ENCODE peak calls at places on chromosomes 3 and 15, in six cellular contexts. K is NCI-H1436; Z is effector CD4-positive, alpha-beta T cell; T is IMR-90; V is Kasumi-1; A is nucleus accumbens. Q is an unnamed sample.

GRCh38 chr3:24470277-24470676 is 24.4 kb downstream of the THRB start:
- DNase-seq in K (no peak), Z (no peak), T (no peak), V (no peak), A (no peak), Q (no peak)

GRCh38 chr3:156158656-156159295 is 38.4 kb downstream of the KCNAB1 start:
- DNase-seq in K (no peak), Z (no peak), T (no peak), V (no peak), A (no peak), Q (no peak)

GRCh38 chr3:155492841-155493240 is 199.4 kb upstream of the STRIT1 start:
- DNase-seq in K (no peak), Z (no peak), T (no peak), V (no peak), A (no peak), Q (no peak)

GRCh38 chr15:88571153-88572029 is 24.9 kb upstream of the DET1 start:
- DNase-seq in K (no peak), Z (no peak), T (no peak), V (no peak), A (no peak), Q (no peak)

GRCh38 chr3:174440350-174440716 is 418.8 kb upstream of the NAALADL2 start:
- DNase-seq in K (peak; percentile 49), Z (no peak), T (peak; percentile 70), V (peak; percentile 39), A (no peak), Q (no peak)

GRCh38 chr15:71758716-71759115 is 51.6 kb upstream of the NR2E3 start:
- DNase-seq in K (no peak), Z (no peak), T (no peak), V (no peak), A (no peak), Q (no peak)

GRCh38 chr15:80020731-80021130 is 38.7 kb upstream of the ZFAND6 start:
- DNase-seq in K (no peak), Z (no peak), T (no peak), V (no peak), A (no peak), Q (no peak)

GRCh38 chr3:66053009-66053782 is 14.5 kb upstream of the MAGI1 start:
- DNase-seq in K (no peak), Z (no peak), T (no peak), V (no peak), A (no peak), Q (no peak)

GRCh38 chr3:116929534-116930222 is 220.1 kb downstream of the TUSC7 start:
- DNase-seq in K (no peak), Z (no peak), T (no peak), V (no peak), A (no peak), Q (no peak)

GRCh38 chr15:58159827-58160386 is 21.7 kb downstream of the AQP9 start:
- DNase-seq in K (no peak), Z (no peak), T (no peak), V (no peak), A (no peak), Q (no peak)

GRCh38 chr15:98903377-98904018 is 104.1 kb downstream of the PGPEP1L start:
- DNase-seq in K (no peak), Z (no peak), T (peak; percentile 73), V (no peak), A (no peak), Q (no peak)

GRCh38 chr3:150097588-150097890 is 126.8 kb upstream of the PFN2 start:
- DNase-seq in K (no peak), Z (no peak), T (peak; percentile 72), V (no peak), A (no peak), Q (no peak)

GRCh38 chr3:188133219-188133618 is 20.7 kb upstream of the LPP start:
- DNase-seq in K (no peak), Z (no peak), T (peak; percentile 67), V (no peak), A (no peak), Q (no peak)